ENCODE peak calls at places on chromosomes 4 and X, in five cellular contexts. T is cardiac muscle cell, H is left ventricle myocardium inferior, C is cardiac fibroblast, I is AG09309. B is an unnamed sample.

GRCh38 chr4:45471335-45471734 is 652.5 kb downstream of the GABRG1 start:
- DNase-seq in T (no peak), H (no peak), C (no peak), I (no peak), B (no peak)

GRCh38 chr4:23485793-23486192 is 404.1 kb downstream of the PPARGC1A start:
- DNase-seq in T (peak; percentile 67), H (no peak), C (peak; percentile 75), I (no peak), B (no peak)

GRCh38 chrX:71053217-71053621 is 14.9 kb downstream of the SNX12 start:
- DNase-seq in T (peak; percentile 48), H (no peak), C (peak; percentile 69), I (no peak), B (no peak)

GRCh38 chr4:167721574-167721973 is 370.8 kb upstream of the ANXA10 start:
- DNase-seq in T (no peak), H (no peak), C (no peak), I (no peak), B (no peak)

GRCh38 chr4:22670953-22671352 is 21.8 kb upstream of the GBA3 start:
- DNase-seq in T (peak; percentile 60), H (no peak), C (peak; percentile 52), I (no peak), B (peak; percentile 14)

GRCh38 chrX:71199252-71199651 is 23.8 kb upstream of the GJB1 start:
- DNase-seq in T (no peak), H (no peak), C (no peak), I (no peak), B (no peak)

GRCh38 chrX:149314031-149314430 is 191.1 kb downstream of the IDS start:
- DNase-seq in T (peak; percentile 0), H (no peak), C (peak; percentile 20), I (peak; percentile 11), B (peak; percentile 59)

GRCh38 chrX:335758-336155 is 17.2 kb upstream of the GTPBP6 start:
- DNase-seq in T (no peak), H (no peak), C (no peak), I (no peak), B (no peak)

GRCh38 chr4:3384391-3384770 is 57.4 kb upstream of the HGFAC start:
- DNase-seq in T (no peak), H (no peak), C (no peak), I (no peak), B (no peak)

GRCh38 chrX:24837966-24838365 is 144.2 kb downstream of the POLA1 start:
- DNase-seq in T (no peak), H (no peak), C (no peak), I (no peak), B (no peak)

GRCh38 chrX:13533726-13534125 is 35.7 kb upstream of the EGFL6 start:
- DNase-seq in T (peak; percentile 38), H (no peak), C (peak; percentile 27), I (no peak), B (peak; percentile 66)

GRCh38 chrX:119374736-119375135 is 24.4 kb upstream of the SLC25A43 start:
- DNase-seq in T (no peak), H (no peak), C (no peak), I (peak; percentile 13), B (peak; percentile 68)
- TF ChIP-seq CTCF in T (no peak), H (no peak), C (no peak), I (no peak), B (no peak)

GRCh38 chr4:156875697-156876096 is 95.9 kb downstream of the PDGFC start:
- DNase-seq in T (no peak), H (no peak), C (no peak), I (no peak), B (no peak)

GRCh38 chr4:156870861-156871260 is 100.7 kb downstream of the PDGFC start:
- DNase-seq in T (no peak), H (no peak), C (no peak), I (no peak), B (no peak)

GRCh38 chr4:156865391-156865790 is 106.2 kb downstream of the PDGFC start:
- DNase-seq in T (no peak), H (no peak), C (no peak), I (no peak), B (peak; percentile 25)

GRCh38 chr4:156873776-156874175 is 97.8 kb downstream of the PDGFC start:
- DNase-seq in T (no peak), H (no peak), C (no peak), I (no peak), B (no peak)

GRCh38 chr4:156870166-156870565 is 101.4 kb downstream of the PDGFC start:
- DNase-seq in T (peak; percentile 60), H (no peak), C (peak; percentile 29), I (no peak), B (peak; percentile 41)
- H3K4me3 ChIP-seq in T (no peak overlapping the region), H (no peak overlapping the region), C (no peak overlapping the region), I (no peak overlapping the region), B (no peak overlapping the region)

GRCh38 chr4:119493419-119493818 is 135.2 kb downstream of the PDE5A start:
- DNase-seq in T (peak; percentile 34), H (no peak), C (peak; percentile 35), I (no peak), B (peak; percentile 41)

GRCh38 chr4:119489305-119489704 is 139.3 kb downstream of the PDE5A start:
- DNase-seq in T (no peak), H (no peak), C (no peak), I (no peak), B (no peak)

DNA sequence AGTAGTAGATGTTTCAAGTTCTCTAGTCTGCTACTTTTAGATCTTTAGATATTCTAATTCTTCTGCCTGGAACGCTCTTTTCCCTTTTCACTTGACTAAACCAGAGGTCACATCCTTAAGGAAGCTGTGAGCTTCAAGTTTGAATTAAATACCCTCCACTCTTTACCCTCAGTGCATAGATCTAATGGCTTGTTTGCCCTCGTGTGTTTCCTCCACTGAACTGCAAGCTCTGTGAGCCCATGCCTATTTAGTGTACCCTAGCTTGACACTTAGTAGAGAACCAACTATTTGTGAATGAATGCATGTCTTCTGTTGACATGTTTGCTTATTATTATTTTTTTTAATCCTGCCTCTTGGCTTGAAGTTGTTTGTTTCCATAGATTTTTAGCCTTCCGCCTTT is 138.3 kb downstream of the PDE5A start:
- DNase-seq in T (peak; percentile 38), H (no peak), C (peak; percentile 29), I (no peak), B (peak; percentile 31)
- TF ChIP-seq CTCF in T (peak; percentile 24), H (peak; percentile 48), C (peak; percentile 24), I (peak; percentile 18), B (peak; percentile 34)

GRCh38 chrX:68832516-68833447 is 4.0 kb downstream of the EFNB1 start:
- DNase-seq in T (no peak), H (no peak), C (no peak), I (no peak), B (no peak)
- H3K4me3 ChIP-seq in T (peak overlapping the region; percentile 88), H (peak overlapping the region; percentile 88), C (peak overlapping the region; percentile 70), I (peak overlapping the region; percentile 10), B (peak overlapping the region; percentile 65)

GRCh38 chr4:48985976-48986653 is at the start of gene CWH43:
- DNase-seq in T (no peak), H (no peak), C (no peak), I (no peak), B (no peak)
- TF ChIP-seq CTCF in T (no peak), H (no peak), C (no peak), I (no peak), B (no peak)

DNA sequence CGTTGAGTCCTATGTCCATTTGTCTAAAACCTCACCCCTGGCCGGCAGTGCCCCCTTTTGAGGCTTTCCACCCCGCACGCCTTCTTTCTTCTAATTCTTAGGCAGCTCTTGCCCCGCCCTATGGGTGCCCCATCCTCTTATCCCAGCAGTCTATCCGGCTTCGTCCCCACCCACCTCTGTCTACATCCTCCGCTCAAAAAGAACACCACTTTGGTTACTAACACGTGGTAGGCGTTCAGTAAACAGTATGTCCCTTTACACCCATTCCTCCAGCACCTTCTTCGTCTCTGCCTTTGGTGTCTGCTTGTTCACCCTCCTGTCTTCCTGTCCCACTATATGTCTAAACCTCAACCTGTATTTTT is 39.2 kb downstream of the STARD8 start:
- DNase-seq in T (peak; percentile 58), H (peak; percentile 37), C (peak; percentile 49), I (no peak), B (peak; percentile 45)
- H3K4me3 ChIP-seq in T (peak overlapping the region; percentile 10), H (peak overlapping the region; percentile 65), C (peak overlapping the region; percentile 45), I (no peak overlapping the region), B (peak overlapping the region; percentile 22)